ENCODE peak calls at places on chromosome 20, in seven cellular contexts. P is adrenal gland, M is brain microvascular endothelial cell, V is tibial artery, X is HCT116, T is left lung, A is lower lobe of right lung. C is an unnamed sample.

GRCh38 chr20:62020935-62021701 is 44.6 kb downstream of the TAF4 start:
- DNase-seq in P (peak), M (peak), V (no peak), X (no peak), T (no peak), A (no peak), C (no peak)

GRCh38 chr20:63501818-63502670 is 3.2 kb upstream of the EEF1A2 start:
- DNase-seq in P (no peak), M (no peak), V (no peak), X (no peak), T (no peak), A (no peak), C (no peak)

GRCh38 chr20:25020901-25021301 is 28.4 kb upstream of the APMAP start:
- DNase-seq in P (peak), M (no peak), V (peak), X (no peak), T (peak), A (no peak), C (no peak)

GRCh38 chr20:6471110-6471647 is 296.3 kb upstream of the BMP2 start:
- DNase-seq in P (no peak), M (no peak), V (no peak), X (no peak), T (no peak), A (no peak), C (no peak)

GRCh38 chr20:19991826-19992225 is 25.3 kb upstream of the NAA20 start:
- DNase-seq in P (no peak), M (no peak), V (no peak), X (no peak), T (no peak), A (no peak), C (no peak)

GRCh38 chr20:30491016-30491415 is 766.4 kb upstream of the DEFB115 start:
- DNase-seq in P (no peak), M (no peak), V (no peak), X (no peak), T (no peak), A (no peak), C (no peak)

GRCh38 chr20:38447251-38447661 is 12.1 kb upstream of the SNHG17 start:
- DNase-seq in P (no peak), M (no peak), V (no peak), X (no peak), T (no peak), A (no peak), C (no peak)

GRCh38 chr20:38308447-38308846 is 4.5 kb downstream of the BPI start:
- DNase-seq in P (no peak), M (no peak), V (no peak), X (no peak), T (no peak), A (no peak), C (no peak)

GRCh38 chr20:47762699-47763098 is 22.6 kb downstream of the SULF2 start:
- DNase-seq in P (peak), M (no peak), V (no peak), X (no peak), T (no peak), A (no peak), C (no peak)

DNA sequence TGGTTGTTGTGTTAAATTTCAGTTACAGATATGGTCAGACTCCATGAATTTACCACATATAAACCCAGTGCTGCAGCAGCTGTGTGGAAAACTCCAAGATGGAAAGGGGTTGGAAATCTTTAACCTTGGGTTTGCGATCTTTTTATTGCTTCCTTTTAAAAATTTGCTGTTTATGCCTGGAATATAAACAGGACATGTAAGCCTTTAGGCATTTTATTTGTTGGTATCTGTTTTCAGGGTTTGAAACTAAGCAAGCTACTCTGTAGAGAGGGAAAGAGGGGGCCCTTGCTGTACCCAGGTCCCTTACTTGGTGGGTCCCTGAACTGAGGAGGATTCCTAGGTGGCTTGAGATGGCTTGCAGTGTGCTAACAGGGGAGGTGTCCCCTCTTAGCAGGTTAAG is 800 bp downstream of the PKIG start:
- DNase-seq in P (no peak), M (no peak), V (no peak), X (no peak), T (no peak), A (no peak), C (no peak)
- H3K27ac ChIP-seq in P (no peak), M (no peak), V (peak), X (no peak), T (peak), A (peak), C (peak)

GRCh38 chr20:1932971-1933370 is 37.8 kb downstream of the SIRPA start:
- DNase-seq in P (no peak), M (no peak), V (no peak), X (no peak), T (no peak), A (no peak), C (no peak)

GRCh38 chr20:1934162-1934561 is 39.0 kb downstream of the SIRPA start:
- DNase-seq in P (peak), M (no peak), V (no peak), X (no peak), T (no peak), A (no peak), C (no peak)

GRCh38 chr20:1933465-1933870 is 38.3 kb downstream of the SIRPA start:
- DNase-seq in P (peak), M (no peak), V (peak), X (no peak), T (peak), A (no peak), C (peak)

GRCh38 chr20:1935696-1936366 is 40.6 kb downstream of the SIRPA start:
- DNase-seq in P (peak), M (no peak), V (no peak), X (no peak), T (no peak), A (no peak), C (no peak)

DNA sequence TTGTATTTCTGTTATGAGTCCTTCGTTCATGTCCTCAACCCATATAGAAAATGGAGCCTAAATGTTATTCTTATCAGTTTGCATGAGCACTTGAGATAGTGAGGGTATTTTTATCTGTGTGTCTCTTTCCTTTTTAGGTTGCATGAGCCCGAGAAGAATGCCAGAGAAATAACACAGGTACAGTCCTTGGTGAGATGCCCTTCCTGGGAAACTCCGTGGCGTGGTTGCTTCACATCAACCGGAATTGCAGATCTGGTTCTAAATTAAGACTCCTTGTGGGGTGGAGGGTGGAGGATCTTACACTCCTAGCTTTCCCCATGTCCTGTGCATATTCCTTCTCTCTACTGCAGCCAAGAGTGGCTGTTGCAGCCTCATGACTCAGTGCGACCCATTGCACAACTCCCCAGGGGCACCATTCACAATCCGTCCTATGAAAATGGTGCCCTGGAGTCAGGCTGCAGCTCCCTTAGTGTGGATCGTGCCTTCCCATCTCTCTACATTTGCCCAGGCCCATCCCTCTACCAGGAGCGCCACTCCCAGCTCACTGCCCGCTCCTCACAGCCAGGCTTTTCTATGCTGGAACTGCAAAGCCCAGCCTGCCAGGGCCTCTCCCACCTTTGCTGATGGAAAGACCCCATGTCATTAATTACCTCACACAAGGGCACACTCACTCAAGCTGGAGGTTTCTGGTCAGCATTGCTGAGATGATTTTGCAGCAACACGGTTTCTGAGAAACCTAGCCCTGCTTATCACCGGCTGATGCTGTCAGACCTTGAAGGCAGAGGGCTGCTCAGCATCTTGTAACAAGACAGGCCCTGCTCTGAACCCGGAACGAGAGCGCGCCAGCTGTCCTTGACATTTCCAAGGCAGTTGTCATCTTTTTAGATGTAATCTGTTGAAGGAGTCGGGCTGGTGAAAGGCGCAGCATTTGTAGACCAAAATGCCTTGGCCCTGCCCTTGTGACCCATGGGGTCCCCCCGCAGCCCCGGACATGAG is 39.7 kb downstream of the SIRPA start:
- DNase-seq in P (peak), M (peak), V (peak), X (no peak), T (no peak), A (no peak), C (peak)
- H3K4me3 ChIP-seq in P (no peak), M (no peak), V (no peak), X (no peak), T (no peak), A (no peak), C (peak)

GRCh38 chr20:41173791-41174341 is 36.5 kb downstream of the PLCG1 start:
- DNase-seq in P (no peak), M (no peak), V (peak), X (no peak), T (no peak), A (no peak), C (peak)

GRCh38 chr20:41174373-41174772 is 37.0 kb downstream of the PLCG1 start:
- DNase-seq in P (no peak), M (no peak), V (peak), X (no peak), T (no peak), A (no peak), C (peak)

GRCh38 chr20:41175727-41176330 is 38.5 kb downstream of the PLCG1 start:
- DNase-seq in P (no peak), M (no peak), V (peak), X (no peak), T (no peak), A (no peak), C (peak)

GRCh38 chr20:41175201-41175651 is 37.9 kb downstream of the PLCG1 start:
- DNase-seq in P (no peak), M (no peak), V (peak), X (no peak), T (no peak), A (no peak), C (peak)

DNA sequence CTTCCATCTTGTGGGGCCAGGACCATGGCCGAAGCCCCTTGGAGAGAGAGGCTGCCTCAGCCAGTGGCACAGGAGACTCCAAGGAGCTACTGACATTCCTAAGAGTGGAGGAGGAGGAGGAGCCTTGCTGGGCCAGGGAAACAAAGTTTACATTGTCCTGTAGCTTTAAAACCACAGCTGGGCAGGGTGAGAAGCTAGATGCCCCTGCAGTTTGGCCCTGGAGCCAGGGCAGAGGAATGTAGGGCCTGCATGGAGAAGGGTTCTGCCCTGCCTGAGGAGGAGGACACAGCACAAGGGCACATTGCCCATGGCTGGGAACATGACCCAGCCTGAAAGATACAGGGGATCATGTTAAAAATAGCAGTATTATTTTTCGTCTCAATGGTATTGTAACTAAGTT is 37.4 kb downstream of the PLCG1 start:
- DNase-seq in P (no peak), M (no peak), V (peak), X (no peak), T (no peak), A (no peak), C (peak)
- H3K27ac ChIP-seq in P (no peak), M (no peak), V (peak), X (no peak), T (no peak), A (peak), C (peak)

GRCh38 chr20:34829191-34829590 is 3.7 kb upstream of the NCOA6 start:
- DNase-seq in P (no peak), M (no peak), V (no peak), X (no peak), T (no peak), A (no peak), C (no peak)

GRCh38 chr20:34834459-34834893 is 9.0 kb upstream of the NCOA6 start:
- DNase-seq in P (no peak), M (no peak), V (no peak), X (peak), T (no peak), A (no peak), C (no peak)
- H3K4me3 ChIP-seq in P (no peak), M (no peak), V (no peak), X (peak), T (no peak), A (no peak), C (no peak)

GRCh38 chr20:23161968-23162696 is 76.0 kb upstream of the CD93 start:
- DNase-seq in P (peak), M (peak), V (peak), X (no peak), T (peak), A (peak), C (peak)
- H3K27ac ChIP-seq in P (no peak), M (peak), V (peak), X (no peak), T (no peak), A (peak), C (peak)

GRCh38 chr20:51034461-51034860 is 11.6 kb upstream of the KCNG1 start:
- DNase-seq in P (no peak), M (no peak), V (no peak), X (no peak), T (no peak), A (no peak), C (no peak)
- H3K4me3 ChIP-seq in P (no peak), M (no peak), V (no peak), X (no peak), T (no peak), A (no peak), C (no peak)

GRCh38 chr20:45910670-45911485 is 1.1 kb downstream of the PLTP start:
- DNase-seq in P (peak), M (peak), V (peak), X (peak), T (peak), A (peak), C (peak)
- H3K27ac ChIP-seq in P (peak), M (peak), V (peak), X (no peak), T (peak), A (peak), C (peak)

DNA sequence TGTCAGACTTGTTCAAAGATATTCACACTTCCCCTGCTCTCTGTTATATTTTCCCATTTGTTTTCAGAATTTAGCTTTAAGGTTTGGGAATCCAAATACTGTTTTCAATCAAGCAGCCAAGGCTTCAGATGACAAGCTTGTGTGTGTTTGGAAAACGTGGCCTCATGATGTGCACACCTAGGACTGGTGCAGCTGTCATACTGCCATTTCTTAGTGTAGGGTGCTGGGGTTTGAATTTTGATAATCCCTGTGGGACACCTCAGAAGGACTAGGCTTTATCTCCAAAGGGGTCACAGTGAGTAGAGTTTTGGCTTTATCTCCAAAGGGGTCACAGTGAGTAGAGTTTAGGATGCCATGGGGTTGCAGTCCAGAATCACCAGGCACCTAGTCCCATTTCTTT is 65.3 kb upstream of the JAG1 start:
- DNase-seq in P (no peak), M (no peak), V (no peak), X (no peak), T (no peak), A (no peak), C (no peak)
- H3K4me3 ChIP-seq in P (peak), M (no peak), V (peak), X (no peak), T (no peak), A (peak), C (peak)

C was measured in coronary artery.